ENCODE peak calls at places on chromosomes 16 and 17, in four cellular contexts. D is ovary, Q is psoas muscle, V is cardiac muscle cell. H is an unnamed sample.

GRCh38 chr17:79940381-79941087 is 95.1 kb downstream of the TBC1D16 start:
- DNase-seq in D (peak; percentile 41), Q (peak; percentile 72), V (no peak), H (no peak)

GRCh38 chr17:48618366-48618896 is 3.3 kb upstream of the HOXB8 start:
- DNase-seq in D (peak; percentile 90), Q (peak; percentile 93), V (peak; percentile 90), H (peak; percentile 82)

GRCh38 chr16:77951788-77952187 is 70.6 kb upstream of the CLEC3A start:
- DNase-seq in D (no peak), Q (no peak), V (peak; percentile 49), H (no peak)

GRCh38 chr17:56085576-56086267 is 67.6 kb upstream of the ANKFN1 start:
- DNase-seq in D (no peak), Q (no peak), V (no peak), H (no peak)

GRCh38 chr17:20092973-20093626 is 83.9 kb downstream of the SPECC1 start:
- DNase-seq in D (no peak), Q (no peak), V (no peak), H (no peak)

GRCh38 chr16:47143329-47143676 is 442 bp downstream of the NETO2 start:
- DNase-seq in D (peak; percentile 56), Q (no peak), V (peak; percentile 83), H (peak; percentile 16)

GRCh38 chr16:26905336-26905735 is 161.4 kb upstream of the C16orf82 start:
- DNase-seq in D (no peak), Q (no peak), V (no peak), H (no peak)

GRCh38 chr16:7074715-7075114 is 257.9 kb upstream of the RBFOX1 start:
- DNase-seq in D (no peak), Q (no peak), V (no peak), H (no peak)

GRCh38 chr16:73187163-73187562 is 139.2 kb upstream of the ZFHX3 start:
- DNase-seq in D (no peak), Q (no peak), V (no peak), H (no peak)

GRCh38 chr17:78561166-78561565 is 16.0 kb downstream of the DNAH17 start:
- DNase-seq in D (no peak), Q (peak; percentile 13), V (no peak), H (no peak)

GRCh38 chr17:74380086-74380958 is 13.0 kb downstream of the GPR142 start:
- DNase-seq in D (no peak), Q (peak; percentile 80), V (no peak), H (no peak)

GRCh38 chr16:70573451-70574121 is 50.0 kb downstream of the SF3B3 start:
- DNase-seq in D (peak; percentile 62), Q (no peak), V (no peak), H (peak; percentile 35)

GRCh38 chr16:67917852-67918236 is 13.8 kb downstream of the CTRL start:
- DNase-seq in D (no peak), Q (no peak), V (no peak), H (no peak)

GRCh38 chr16:56294599-56294998 is 103.3 kb downstream of the GNAO1 start:
- DNase-seq in D (no peak), Q (no peak), V (no peak), H (no peak)

GRCh38 chr17:43860077-43860725 is 13.2 kb downstream of the CD300LG start:
- DNase-seq in D (peak; percentile 59), Q (no peak), V (no peak), H (no peak)

GRCh38 chr16:4868573-4868972 is 21.3 kb downstream of the UBN1 start:
- DNase-seq in D (no peak), Q (no peak), V (no peak), H (no peak)

GRCh38 chr17:51640108-51640622 is 379.8 kb downstream of the UTP18 start:
- DNase-seq in D (no peak), Q (no peak), V (no peak), H (no peak)

GRCh38 chr17:34990921-34991365 is 10.6 kb downstream of the LIG3 start:
- DNase-seq in D (no peak), Q (no peak), V (no peak), H (peak; percentile 34)

GRCh38 chr16:64437706-64438329 is 684.0 kb downstream of the CDH11 start:
- DNase-seq in D (no peak), Q (no peak), V (peak; percentile 78), H (no peak)

DNA sequence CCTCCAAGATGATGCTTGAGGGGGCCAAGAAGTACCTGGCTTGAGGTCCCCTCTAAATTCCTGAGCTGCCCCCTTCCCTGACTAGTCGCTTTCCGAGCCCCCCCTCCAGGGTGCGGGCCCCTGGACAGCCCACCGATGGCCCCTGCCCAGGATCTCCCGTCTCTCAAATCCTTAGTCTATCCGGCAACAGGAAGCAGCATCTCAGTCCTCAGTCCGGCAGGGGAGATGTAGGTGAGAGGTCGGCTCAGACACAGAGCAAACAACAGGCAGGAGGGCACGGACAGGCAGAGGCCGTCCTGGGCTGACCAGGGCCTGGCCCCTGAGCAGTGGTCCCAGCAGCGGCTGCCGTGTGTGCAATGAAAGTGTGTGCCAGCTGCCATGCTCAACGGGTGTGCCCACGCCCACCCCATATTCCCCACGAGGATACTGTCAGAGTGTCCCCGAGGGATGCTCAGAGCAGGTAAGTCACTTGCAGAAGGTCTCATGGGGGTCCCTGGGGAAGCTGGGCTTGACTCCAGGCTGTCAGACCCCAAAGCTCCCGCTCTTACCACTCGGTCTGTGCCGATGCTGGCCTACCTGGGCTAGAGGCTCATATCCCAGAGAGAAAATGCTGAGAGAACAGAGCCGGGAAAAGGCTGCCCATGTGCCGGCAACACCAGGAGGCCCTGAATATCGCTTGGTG is 7.2 kb downstream of the SLC43A2 start:
- DNase-seq in D (no peak), Q (no peak), V (no peak), H (no peak)
- H3K4me1 ChIP-seq in D (peaks cover 1% of the 10 kb centered on the region), Q (peaks cover 14% of the 10 kb centered on the region), V (no peaks in the 10 kb centered on the region), H (no peaks in the 10 kb centered on the region)

DNA sequence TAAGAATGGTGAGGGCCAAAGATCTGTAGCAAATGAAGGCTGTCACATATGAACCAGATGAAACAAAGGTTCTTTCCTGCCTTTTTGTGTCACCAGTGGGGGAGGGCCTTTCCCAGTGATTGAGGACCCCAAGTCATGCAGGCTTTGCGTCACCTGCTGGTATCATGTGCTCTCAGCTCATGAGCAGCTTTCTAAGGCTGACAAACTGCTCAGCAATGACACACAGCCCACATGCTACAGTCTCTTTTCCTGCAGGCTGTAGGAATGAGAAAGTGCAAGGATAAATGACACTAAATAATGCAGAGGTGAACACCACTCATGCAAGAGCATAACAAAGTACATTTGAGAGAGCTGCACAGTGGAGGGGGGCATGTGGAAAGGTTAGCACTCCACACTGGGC is 34.8 kb downstream of the TOM1L2 start:
- DNase-seq in D (no peak), Q (no peak), V (no peak), H (no peak)
- H3K4me1 ChIP-seq in D (peaks cover 17% of the 10 kb centered on the region), Q (peaks cover 74% of the 10 kb centered on the region), V (peaks cover 41% of the 10 kb centered on the region), H (no peaks in the 10 kb centered on the region)

DNA sequence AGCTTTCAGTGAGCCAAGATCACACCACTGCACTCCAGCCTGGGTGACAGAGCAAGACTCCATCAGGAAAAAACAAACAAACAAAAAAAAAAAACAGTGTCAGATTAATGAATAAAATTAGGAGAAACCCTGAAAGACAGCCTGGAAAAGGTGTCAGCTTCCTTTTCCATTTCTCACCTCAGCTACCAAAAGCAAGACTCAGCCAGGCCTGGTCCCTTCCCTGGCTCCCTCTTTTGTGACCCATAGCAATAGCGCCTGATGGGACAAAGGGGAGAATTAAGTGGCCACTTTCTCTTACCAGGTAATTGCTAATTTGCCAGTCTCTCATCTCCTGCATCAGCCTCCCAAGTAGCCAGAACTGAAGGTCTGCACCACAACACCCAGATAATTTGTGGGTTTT is 3.9 kb upstream of the THRA start:
- DNase-seq in D (no peak), Q (no peak), V (no peak), H (no peak)
- H3K4me1 ChIP-seq in D (peaks cover 6% of the 10 kb centered on the region), Q (peaks cover 6% of the 10 kb centered on the region), V (peaks cover 1% of the 10 kb centered on the region), H (no peaks in the 10 kb centered on the region)

GRCh38 chr16:17306745-17307144 is 164.0 kb downstream of the XYLT1 start:
- DNase-seq in D (no peak), Q (no peak), V (no peak), H (no peak)

GRCh38 chr16:17304814-17305169 is 166.0 kb downstream of the XYLT1 start:
- DNase-seq in D (no peak), Q (no peak), V (no peak), H (no peak)

GRCh38 chr16:17304124-17304813 is 166.5 kb downstream of the XYLT1 start:
- DNase-seq in D (no peak), Q (no peak), V (no peak), H (no peak)

GRCh38 chr16:17307501-17307900 is 163.3 kb downstream of the XYLT1 start:
- DNase-seq in D (no peak), Q (no peak), V (no peak), H (no peak)

DNA sequence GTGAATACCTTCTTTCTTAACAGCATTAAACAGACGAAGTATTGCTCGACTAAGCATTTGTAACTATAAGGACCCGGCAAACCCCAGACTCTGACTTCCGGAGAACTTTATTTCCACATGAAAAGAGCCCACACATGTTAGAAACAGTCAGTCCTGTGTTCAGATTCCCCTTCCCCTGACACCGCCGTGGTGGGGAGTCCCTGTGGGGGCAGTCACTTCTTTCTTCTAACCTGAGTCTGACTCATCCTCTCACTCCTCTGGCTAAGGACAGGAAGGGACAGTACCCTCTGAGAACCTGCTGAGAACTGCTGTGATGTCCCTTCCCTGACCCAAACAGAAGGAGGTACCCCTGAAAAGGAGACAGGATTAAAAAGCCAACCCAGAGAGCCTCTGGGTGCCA is 165.1 kb downstream of the XYLT1 start:
- DNase-seq in D (no peak), Q (no peak), V (no peak), H (no peak)
- H3K4me1 ChIP-seq in D (peaks cover 9% of the 10 kb centered on the region), Q (peaks cover 26% of the 10 kb centered on the region), V (peaks cover 5% of the 10 kb centered on the region), H (no peaks in the 10 kb centered on the region)

GRCh38 chr17:81265576-81265975 is 26.5 kb downstream of the NDUFAF8 start:
- DNase-seq in D (no peak), Q (no peak), V (no peak), H (no peak)

GRCh38 chr17:81261582-81262336 is 22.6 kb downstream of the NDUFAF8 start:
- DNase-seq in D (no peak), Q (no peak), V (no peak), H (no peak)

GRCh38 chr17:81263371-81264181 is 24.5 kb downstream of the NDUFAF8 start:
- DNase-seq in D (no peak), Q (no peak), V (no peak), H (no peak)

GRCh38 chr17:81267390-81268067 is 27.6 kb downstream of the SLC38A10 start:
- DNase-seq in D (no peak), Q (no peak), V (no peak), H (no peak)

GRCh38 chr17:81264640-81265039 is 25.5 kb downstream of the NDUFAF8 start:
- DNase-seq in D (no peak), Q (no peak), V (no peak), H (no peak)
- H3K4me1 ChIP-seq in D (no peaks in the 10 kb centered on the region), Q (no peaks in the 10 kb centered on the region), V (no peaks in the 10 kb centered on the region), H (no peaks in the 10 kb centered on the region)

GRCh38 chr17:30310562-30310961 is 18.8 kb upstream of the BLMH start:
- DNase-seq in D (no peak), Q (no peak), V (no peak), H (no peak)
- H3K4me1 ChIP-seq in D (no peaks in the 10 kb centered on the region), Q (no peaks in the 10 kb centered on the region), V (no peaks in the 10 kb centered on the region), H (no peaks in the 10 kb centered on the region)

H was measured in uterus.